ENCODE peak calls at places on chromosomes 12 and 14, in five cellular contexts. H, I, S, P and A are unnamed samples.

GRCh38 chr14:23284654-23285529 is 1.0 kb downstream of the HOMEZ start:
- DNase-seq in H (no peak), I (no peak), S (peak), P (no peak), A (no peak)

GRCh38 chr14:29085546-29085945 is 319.0 kb downstream of the FOXG1 start:
- DNase-seq in H (no peak), I (no peak), S (no peak), P (no peak), A (no peak)

GRCh38 chr12:911191-911826 is 38.2 kb downstream of the RAD52 start:
- DNase-seq in H (no peak), I (peak), S (no peak), P (no peak), A (peak)

GRCh38 chr12:47781479-47782371 is 8.7 kb downstream of the SLC48A1 start:
- DNase-seq in H (no peak), I (no peak), S (peak), P (no peak), A (no peak)

GRCh38 chr12:22535478-22535877 is 8.9 kb downstream of the C2CD5 start:
- DNase-seq in H (no peak), I (no peak), S (no peak), P (no peak), A (no peak)

GRCh38 chr14:84399296-84399910 is 1130.5 kb upstream of the FLRT2 start:
- DNase-seq in H (no peak), I (no peak), S (no peak), P (no peak), A (no peak)

GRCh38 chr14:104665092-104665662 is 24.2 kb upstream of the INF2 start:
- DNase-seq in H (no peak), I (no peak), S (no peak), P (no peak), A (no peak)

GRCh38 chr12:15971211-15971610 is 60.1 kb downstream of the DERA start:
- DNase-seq in H (no peak), I (no peak), S (no peak), P (no peak), A (no peak)

GRCh38 chr12:108826115-108826806 is 31.1 kb downstream of the SSH1 start:
- DNase-seq in H (no peak), I (peak), S (no peak), P (no peak), A (peak)
- TF ChIP-seq CTCF in H (no peak), I (peak), S (no peak), P (no peak), A (no peak)

DNA sequence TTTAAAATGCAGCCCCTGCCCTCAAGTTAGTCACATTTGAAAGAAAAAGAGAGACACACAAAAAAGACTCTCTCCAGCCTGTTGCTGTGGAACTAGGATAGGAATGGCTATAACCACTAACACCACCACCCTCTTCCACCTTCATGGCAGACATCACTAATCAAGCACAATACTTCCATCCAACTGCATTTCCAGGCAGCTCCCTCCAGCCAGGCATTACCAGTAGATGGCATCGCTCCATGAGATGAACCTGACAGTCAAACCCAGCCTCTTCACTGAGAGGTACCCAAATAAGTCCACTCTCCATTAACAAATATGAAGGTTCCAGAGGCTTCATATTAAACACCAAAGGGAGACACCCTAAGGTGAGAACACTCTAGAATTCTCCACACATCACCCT is 24.4 kb downstream of the SLC8B1 start:
- DNase-seq in H (no peak), I (no peak), S (no peak), P (no peak), A (no peak)
- TF ChIP-seq CTCF in H (no peak), I (no peak), S (no peak), P (no peak), A (no peak)

DNA sequence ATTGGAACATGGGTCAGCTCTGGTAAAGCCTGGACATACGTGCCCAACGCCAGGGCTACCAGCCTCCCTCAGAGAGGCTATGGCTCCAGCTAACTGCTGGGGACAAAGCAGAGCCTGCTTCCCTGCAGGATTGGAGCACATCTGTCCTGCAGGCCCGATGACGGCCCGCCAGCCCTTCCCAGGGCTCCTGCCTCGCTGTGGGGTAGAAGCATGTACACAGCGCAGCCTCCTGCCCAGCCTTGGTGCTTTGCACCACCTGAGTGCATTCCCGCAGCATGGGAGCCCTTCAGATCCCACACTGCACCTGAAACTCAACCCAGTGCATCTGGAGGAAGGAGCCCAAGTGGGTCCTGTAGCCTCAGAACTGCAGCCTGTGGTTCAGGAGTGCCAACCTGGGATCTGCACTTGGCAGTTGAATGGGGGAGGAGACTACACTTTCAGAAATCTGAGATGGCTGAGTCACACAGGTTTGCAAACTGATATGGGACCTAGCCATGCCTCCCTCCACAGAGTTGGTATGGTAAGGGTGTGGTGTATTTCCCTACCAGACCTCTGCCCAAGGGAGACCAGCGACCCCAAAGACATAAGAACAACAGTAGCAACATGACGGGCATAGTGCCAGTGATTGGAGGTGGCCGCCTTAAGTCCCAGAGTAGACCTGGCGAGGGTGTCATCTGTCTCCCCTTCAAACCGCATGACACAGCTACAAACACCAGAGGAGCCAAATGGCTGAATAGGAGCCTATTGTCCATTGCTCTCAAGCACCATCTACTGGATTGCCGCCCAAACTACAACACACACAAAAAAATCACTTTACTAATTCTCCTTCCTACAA is 273.9 kb upstream of the MIS18BP1 start:
- DNase-seq in H (no peak), I (peak), S (no peak), P (no peak), A (peak)
- TF ChIP-seq CTCF in H (no peak), I (peak), S (no peak), P (peak), A (peak)

DNA sequence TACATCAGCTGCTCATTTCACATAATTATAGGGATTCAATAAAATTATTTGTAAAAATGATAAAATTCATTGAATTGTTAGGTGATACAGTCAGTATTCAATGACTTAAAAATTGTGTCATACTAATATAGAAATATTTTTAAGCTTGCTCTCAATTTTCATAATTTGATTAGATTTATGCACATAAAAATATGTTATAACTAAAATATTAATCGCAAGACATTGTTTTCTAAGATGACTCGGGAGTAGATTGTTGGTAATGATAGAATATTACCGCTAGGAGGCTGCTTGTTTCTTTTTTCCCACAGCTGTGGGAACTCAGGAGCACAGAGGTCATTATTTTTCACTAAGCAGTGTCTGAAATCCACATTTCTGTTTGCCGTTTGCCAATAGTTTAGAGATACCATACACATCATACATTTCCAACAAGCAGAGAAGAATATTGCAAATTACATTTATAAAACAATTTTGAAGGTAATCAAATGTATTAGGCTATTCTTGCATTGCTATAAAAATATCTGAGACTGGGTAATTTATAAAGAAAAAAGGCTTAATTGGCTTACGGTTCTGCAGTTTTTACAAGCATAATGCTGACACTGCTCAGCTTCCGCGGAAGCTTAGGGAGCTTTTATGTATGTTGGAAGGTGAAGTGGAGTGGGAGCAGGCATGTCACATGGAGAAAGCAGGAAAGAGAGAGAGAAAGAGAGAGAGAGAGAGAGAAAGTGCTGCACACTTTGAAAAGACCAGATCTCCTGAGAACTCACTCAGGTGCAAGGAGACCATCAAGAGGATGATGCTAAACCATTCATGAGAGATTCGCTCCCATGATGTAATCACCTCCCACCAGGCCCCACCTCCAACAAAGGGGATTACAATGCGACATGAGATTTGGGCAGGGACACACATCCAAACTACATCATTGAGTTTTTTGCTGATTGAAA is 9.2 kb downstream of the CD69 start:
- DNase-seq in H (no peak), I (no peak), S (no peak), P (no peak), A (no peak)
- TF ChIP-seq CTCF in H (peak), I (no peak), S (no peak), P (no peak), A (peak)

GRCh38 chr12:57454566-57455373 is at the start of gene INHBE:
- DNase-seq in H (no peak), I (no peak), S (no peak), P (no peak), A (no peak)

GRCh38 chr12:57454213-57454565 is 918 bp upstream of the INHBE start:
- DNase-seq in H (no peak), I (no peak), S (no peak), P (no peak), A (no peak)

GRCh38 chr12:57451233-57451778 is 3.8 kb upstream of the INHBE start:
- DNase-seq in H (no peak), I (no peak), S (no peak), P (no peak), A (no peak)

GRCh38 chr12:57452181-57452936 is 2.7 kb upstream of the INHBE start:
- DNase-seq in H (no peak), I (peak), S (no peak), P (peak), A (no peak)

DNA sequence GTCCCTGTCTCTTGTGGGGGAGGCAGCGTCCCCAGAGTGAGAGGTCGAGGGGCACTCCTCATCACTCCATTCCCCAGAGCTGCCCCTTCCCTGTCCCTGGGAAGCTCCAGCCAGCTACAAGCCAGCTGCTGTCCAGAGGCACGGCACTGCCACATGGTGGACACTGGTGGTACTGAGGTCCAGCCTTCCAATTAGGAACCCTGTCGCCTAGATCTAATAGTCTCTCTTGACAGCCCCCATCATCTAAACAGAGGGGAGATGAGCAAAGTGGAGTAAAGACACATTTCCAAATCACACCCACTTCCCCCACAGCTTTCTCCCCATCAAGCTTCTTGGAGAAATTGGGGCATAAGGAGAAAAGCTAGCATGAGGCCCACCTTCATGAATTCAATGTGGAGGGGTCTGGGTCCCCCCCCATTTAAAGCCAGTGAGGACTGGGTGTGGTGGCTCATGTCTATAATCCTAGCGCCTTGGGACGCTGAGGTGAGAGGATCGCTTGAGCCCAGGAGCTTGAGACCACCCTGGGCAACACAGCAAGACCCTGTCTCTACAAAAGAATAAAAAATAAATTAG is 2.1 kb upstream of the INHBE start:
- DNase-seq in H (no peak), I (peak), S (peak), P (peak), A (peak)
- TF ChIP-seq CTCF in H (peak), I (peak), S (peak), P (peak), A (peak)

GRCh38 chr14:54840798-54841197 is 61.8 kb downstream of the GCH1 start:
- DNase-seq in H (no peak), I (no peak), S (no peak), P (no peak), A (no peak)
- TF ChIP-seq CTCF in H (no peak), I (peak), S (no peak), P (no peak), A (no peak)